ENCODE peak calls at places on chromosomes 1 and 21, in six cellular contexts. R is A549, M is stomach, E is PC-3, U is left ventricle myocardium inferior, H is RWPE1. V is an unnamed sample.

GRCh38 chr1:159214149-159214760 is 9.6 kb downstream of the ACKR1 start:
- DNase-seq in R (peak), M (peak), E (peak), U (no peak), H (peak), V (peak)

GRCh38 chr1:116508090-116508983 is 62.5 kb downstream of the CD58 start:
- DNase-seq in R (peak), M (no peak), E (peak), U (no peak), H (no peak), V (no peak)

GRCh38 chr21:25563399-25564116 is 43.7 kb downstream of the MRPL39 start:
- DNase-seq in R (no peak), M (no peak), E (no peak), U (no peak), H (no peak), V (no peak)

GRCh38 chr1:209368864-209369598 is 214.5 kb upstream of the CAMK1G start:
- DNase-seq in R (peak), M (no peak), E (peak), U (peak), H (peak), V (no peak)

GRCh38 chr1:234967121-234967520 is 161.5 kb downstream of the TOMM20 start:
- DNase-seq in R (no peak), M (no peak), E (no peak), U (no peak), H (no peak), V (no peak)

GRCh38 chr1:53769780-53770179 is 30.8 kb upstream of the GLIS1 start:
- DNase-seq in R (no peak), M (no peak), E (no peak), U (no peak), H (no peak), V (no peak)

GRCh38 chr1:9249534-9250335 is 15.2 kb downstream of the H6PD start:
- DNase-seq in R (peak), M (peak), E (peak), U (peak), H (no peak), V (peak)

GRCh38 chr1:70947864-70948263 is 99.8 kb downstream of the PTGER3 start:
- DNase-seq in R (no peak), M (no peak), E (no peak), U (no peak), H (no peak), V (no peak)

GRCh38 chr1:95006681-95007080 is 66.1 kb downstream of the ALG14 start:
- DNase-seq in R (no peak), M (no peak), E (no peak), U (no peak), H (no peak), V (no peak)

GRCh38 chr1:26907071-26907922 is 6.5 kb downstream of the NR0B2 start:
- DNase-seq in R (peak), M (peak), E (peak), U (no peak), H (peak), V (peak)

GRCh38 chr1:9537863-9538668 is 1.2 kb upstream of the SLC25A33 start:
- DNase-seq in R (no peak), M (peak), E (peak), U (no peak), H (no peak), V (peak)

GRCh38 chr1:164801246-164801731 is 242.3 kb downstream of the PBX1 start:
- DNase-seq in R (no peak), M (no peak), E (no peak), U (no peak), H (no peak), V (no peak)

GRCh38 chr1:62368989-62369388 is 49.8 kb upstream of the KANK4 start:
- DNase-seq in R (no peak), M (no peak), E (no peak), U (no peak), H (no peak), V (no peak)

GRCh38 chr1:92701147-92701546 is 83.8 kb downstream of the EVI5 start:
- DNase-seq in R (no peak), M (no peak), E (no peak), U (no peak), H (no peak), V (no peak)

GRCh38 chr1:30683699-30684098 is 39.7 kb downstream of the MATN1 start:
- DNase-seq in R (no peak), M (no peak), E (no peak), U (no peak), H (no peak), V (no peak)

GRCh38 chr21:44370027-44370735 is 16.8 kb downstream of the TRPM2 start:
- DNase-seq in R (peak), M (peak), E (peak), U (no peak), H (peak), V (peak)

GRCh38 chr1:12616709-12617373 is 1.2 kb downstream of the DHRS3 start:
- DNase-seq in R (no peak), M (no peak), E (peak), U (peak), H (peak), V (no peak)

GRCh38 chr1:2920421-2921015 is 100.7 kb upstream of the ACTRT2 start:
- DNase-seq in R (no peak), M (no peak), E (no peak), U (no peak), H (no peak), V (no peak)

GRCh38 chr1:228500901-228501871 is 14.0 kb downstream of the RNF187 start:
- DNase-seq in R (peak), M (peak), E (peak), U (peak), H (peak), V (peak)

GRCh38 chr1:36884801-36885200 is 149.5 kb downstream of the GRIK3 start:
- DNase-seq in R (no peak), M (no peak), E (no peak), U (no peak), H (no peak), V (no peak)

GRCh38 chr1:70084314-70084915 is 121.0 kb downstream of the LRRC40 start:
- DNase-seq in R (no peak), M (no peak), E (peak), U (no peak), H (no peak), V (no peak)

GRCh38 chr1:27488523-27489138 is 1.3 kb downstream of the WASF2 start:
- DNase-seq in R (peak), M (no peak), E (peak), U (no peak), H (no peak), V (no peak)

GRCh38 chr1:68470388-68470970 is 20.7 kb upstream of the RPE65 start:
- DNase-seq in R (peak), M (no peak), E (peak), U (no peak), H (no peak), V (peak)

GRCh38 chr1:147824776-147825175 is 64.4 kb upstream of the GJA5 start:
- DNase-seq in R (no peak), M (no peak), E (no peak), U (no peak), H (no peak), V (no peak)

DNA sequence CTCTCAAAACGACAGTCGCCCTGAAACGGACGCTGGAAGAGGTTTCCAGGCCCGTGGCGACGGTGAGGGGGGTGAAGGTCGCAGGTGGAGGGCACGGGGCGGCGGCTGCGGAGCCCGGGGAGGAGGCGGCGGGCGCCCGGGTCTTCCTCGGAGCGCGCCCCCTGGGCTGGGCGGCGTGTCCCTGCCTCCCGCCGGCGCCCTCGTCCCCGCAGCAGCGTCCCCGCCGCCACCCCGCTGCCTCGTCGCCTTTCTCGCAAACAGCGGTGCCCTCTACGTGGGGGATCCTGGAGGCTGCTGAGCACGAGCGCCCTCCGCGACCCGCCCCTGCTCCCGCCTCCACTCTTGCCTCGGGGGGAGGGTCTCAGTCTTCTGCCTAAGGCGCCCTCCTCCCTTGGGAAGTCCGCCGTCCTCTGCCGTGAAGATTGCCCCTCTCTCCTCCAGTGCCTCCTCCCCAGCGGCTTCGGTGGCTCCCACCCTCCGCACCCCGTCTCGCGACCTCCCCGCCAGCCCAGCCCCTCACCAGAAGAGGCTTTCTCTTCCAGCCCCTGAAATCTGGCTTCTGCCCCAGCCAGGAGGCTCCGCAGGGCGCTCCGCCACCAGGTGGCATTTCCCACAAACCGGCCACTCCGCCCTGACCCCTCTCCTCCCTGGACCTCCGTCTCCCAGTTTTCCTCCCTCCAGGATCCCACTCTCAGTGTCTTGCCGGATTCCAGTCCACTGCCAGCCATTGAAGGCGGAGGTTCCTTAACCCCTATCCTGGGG is 227.4 kb downstream of the SDCCAG8 start:
- DNase-seq in R (no peak), M (no peak), E (no peak), U (no peak), H (no peak), V (no peak)
- TF ChIP-seq CTCF in R (peak), M (no peak), E (peak), U (peak), H (no peak), V (no peak)

DNA sequence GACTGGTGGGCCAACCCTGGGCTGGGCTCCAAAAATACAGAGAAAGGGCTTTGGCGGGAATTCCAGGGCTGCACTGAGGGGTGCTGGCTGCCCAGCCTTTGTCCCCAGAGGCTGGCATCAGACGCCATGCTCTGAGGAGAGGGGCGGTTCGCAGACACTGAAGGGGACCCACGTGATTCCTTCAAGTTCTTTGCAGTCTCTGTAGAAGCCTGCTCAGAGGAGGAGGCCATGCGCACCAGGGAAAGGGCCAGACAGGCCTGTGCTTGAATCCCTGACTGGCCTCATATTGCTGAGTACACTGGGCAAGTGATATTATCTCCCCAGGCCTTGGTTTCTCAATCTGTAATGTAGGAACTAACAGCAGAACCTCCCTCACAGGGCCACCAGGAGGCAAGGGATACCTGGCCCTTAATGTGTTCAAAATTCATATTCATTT is 119.5 kb downstream of the EPHB2 start:
- DNase-seq in R (no peak), M (no peak), E (no peak), U (no peak), H (peak), V (no peak)
- TF ChIP-seq CTCF in R (no peak), M (no peak), E (no peak), U (no peak), H (no peak), V (no peak)

GRCh38 chr1:195939844-195940243 is 668.4 kb downstream of the KCNT2 start:
- DNase-seq in R (peak), M (no peak), E (peak), U (no peak), H (peak), V (no peak)
- TF ChIP-seq CTCF in R (no peak), M (no peak), E (peak), U (peak), H (no peak), V (peak)

GRCh38 chr1:205314986-205315618 is 6.4 kb downstream of the NUAK2 start:
- DNase-seq in R (no peak), M (no peak), E (no peak), U (no peak), H (no peak), V (no peak)

GRCh38 chr1:205318231-205318991 is 3.1 kb downstream of the NUAK2 start:
- DNase-seq in R (peak), M (no peak), E (peak), U (no peak), H (peak), V (no peak)

GRCh38 chr1:205316179-205316578 is 5.4 kb downstream of the NUAK2 start:
- DNase-seq in R (no peak), M (no peak), E (no peak), U (no peak), H (no peak), V (no peak)

GRCh38 chr1:205319081-205320018 is 2.2 kb downstream of the NUAK2 start:
- DNase-seq in R (peak), M (peak), E (peak), U (peak), H (peak), V (peak)

GRCh38 chr1:205317311-205317917 is 4.1 kb downstream of the NUAK2 start:
- DNase-seq in R (peak), M (peak), E (peak), U (peak), H (peak), V (peak)
- TF ChIP-seq CTCF in R (no peak), M (no peak), E (peak), U (no peak), H (no peak), V (no peak)

DNA sequence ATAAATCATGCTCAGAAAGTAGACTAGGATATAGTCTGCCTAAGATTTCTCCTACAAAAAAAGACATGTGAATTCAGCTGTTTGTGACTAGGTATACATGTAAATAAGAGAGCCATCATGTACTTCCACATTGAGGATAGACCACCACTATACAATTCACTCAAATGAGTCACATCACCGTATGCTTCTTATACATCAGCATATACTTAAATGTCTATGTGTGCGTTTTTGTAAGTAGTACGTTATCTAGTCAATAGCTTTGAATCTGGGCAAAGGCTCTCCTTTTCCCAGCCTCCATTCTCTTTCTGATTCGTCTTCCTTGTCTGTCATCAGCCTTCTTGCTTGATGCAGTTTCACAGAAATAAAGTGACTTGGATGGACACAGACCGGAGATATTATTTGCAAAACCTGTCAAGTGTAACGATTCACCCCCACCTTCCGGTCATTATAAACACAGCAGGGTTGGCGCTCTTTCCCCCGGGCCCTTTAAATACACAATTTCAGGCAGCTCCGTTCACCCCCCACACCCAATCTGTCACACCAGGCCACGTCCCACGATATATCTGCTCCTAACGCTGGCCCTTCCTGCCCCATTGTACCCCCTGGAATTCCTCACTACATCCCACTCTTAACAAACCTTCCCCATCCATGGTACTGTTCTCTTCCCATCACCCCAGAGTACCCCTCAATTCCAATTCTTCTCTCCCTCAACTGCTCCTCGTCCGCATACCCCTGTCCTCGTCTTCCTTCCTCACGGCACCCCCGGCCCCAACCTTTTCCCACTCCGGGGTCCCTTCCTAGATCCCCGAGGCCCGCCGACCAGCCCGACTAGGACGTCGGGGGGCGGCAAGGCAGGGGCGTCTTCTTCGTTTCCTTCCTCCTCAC is 636 bp downstream of the VAMP4 start:
- DNase-seq in R (peak), M (peak), E (peak), U (peak), H (peak), V (peak)
- TF ChIP-seq CTCF in R (no peak), M (no peak), E (no peak), U (no peak), H (no peak), V (no peak)

DNA sequence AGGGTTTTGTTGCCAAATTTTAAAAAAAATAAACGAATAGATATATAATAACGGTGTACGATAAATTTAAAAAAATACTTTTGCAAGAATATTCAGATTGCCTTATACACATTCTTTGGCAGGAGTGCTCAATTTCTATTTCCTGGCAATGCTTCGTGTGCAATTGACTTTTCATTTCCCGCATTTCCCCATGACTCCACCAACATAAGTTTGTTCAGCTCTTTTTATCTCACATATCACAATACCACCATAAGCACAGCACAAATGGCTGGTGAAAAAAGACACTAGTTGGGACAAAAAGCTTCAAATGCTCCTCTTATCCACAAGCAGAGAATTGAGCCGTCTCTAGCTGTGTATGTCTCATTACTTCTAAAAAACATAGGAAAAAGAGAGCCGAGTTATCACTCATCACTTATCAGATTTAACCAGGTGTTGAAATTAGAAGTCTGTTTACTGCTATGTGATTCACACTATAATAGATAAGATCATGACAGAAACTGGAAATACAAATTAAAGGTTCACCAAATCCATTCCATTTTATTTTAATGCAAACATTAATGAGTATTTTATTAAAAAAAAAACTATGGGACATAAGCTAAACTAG is 28.9 kb upstream of the RGS1 start:
- DNase-seq in R (no peak), M (no peak), E (no peak), U (no peak), H (no peak), V (no peak)
- TF ChIP-seq CTCF in R (no peak), M (no peak), E (no peak), U (no peak), H (no peak), V (no peak)

GRCh38 chr21:35225573-35225972 is 176.5 kb upstream of the RUNX1 start:
- DNase-seq in R (no peak), M (no peak), E (no peak), U (no peak), H (no peak), V (no peak)
- TF ChIP-seq CTCF in R (no peak), M (no peak), E (no peak), U (no peak), H (no peak), V (no peak)

GRCh38 chr1:63915121-63915520 is 141.3 kb downstream of the ROR1 start:
- DNase-seq in R (peak), M (no peak), E (peak), U (no peak), H (no peak), V (no peak)
- TF ChIP-seq CTCF in R (no peak), M (no peak), E (peak), U (no peak), H (no peak), V (no peak)